ENCODE peak calls at places on chromosomes 13 and 19, in eight cellular contexts. B, W, F, J, P, D, Q and O are unnamed samples.

GRCh38 chr13:19266979-19267378 is 85.4 kb upstream of the TUBA3C start:
- DNase-seq in B (no peak), W (no peak), F (no peak), J (no peak), P (no peak), D (no peak), Q (no peak), O (no peak)

GRCh38 chr13:102608944-102609343 is 12.2 kb downstream of the TPP2 start:
- DNase-seq in B (no peak), W (no peak), F (no peak), J (no peak), P (no peak), D (no peak), Q (no peak), O (no peak)

GRCh38 chr19:32824136-32824835 is 45.3 kb downstream of the SLC7A9 start:
- DNase-seq in B (no peak), W (no peak), F (no peak), J (no peak), P (no peak), D (peak; percentile 28), Q (no peak), O (no peak)

GRCh38 chr13:83765796-83766195 is 116.5 kb downstream of the SLITRK1 start:
- DNase-seq in B (no peak), W (no peak), F (no peak), J (peak; percentile 14), P (no peak), D (peak; percentile 4), Q (no peak), O (no peak)

GRCh38 chr13:113845055-113845454 is 18.8 kb downstream of the GAS6 start:
- DNase-seq in B (no peak), W (no peak), F (no peak), J (no peak), P (no peak), D (no peak), Q (no peak), O (no peak)

GRCh38 chr13:28983661-28984060 is 163.5 kb downstream of the MTUS2 start:
- DNase-seq in B (no peak), W (no peak), F (no peak), J (no peak), P (no peak), D (no peak), Q (no peak), O (no peak)

GRCh38 chr19:36051236-36051635 is 2.8 kb downstream of the THAP8 start:
- DNase-seq in B (no peak), W (no peak), F (no peak), J (no peak), P (no peak), D (no peak), Q (no peak), O (no peak)

GRCh38 chr19:34254552-34255432 is at the start of gene GARRE1:
- DNase-seq in B (peak; percentile 74), W (no peak), F (no peak), J (no peak), P (peak; percentile 62), D (peak; percentile 78), Q (peak; percentile 48), O (peak; percentile 67)

GRCh38 chr19:49513746-49514118 is 1.3 kb downstream of the FCGRT start:
- DNase-seq in B (no peak), W (no peak), F (no peak), J (no peak), P (no peak), D (no peak), Q (no peak), O (no peak)

GRCh38 chr13:48156466-48156865 is 61.6 kb upstream of the MED4 start:
- DNase-seq in B (peak; percentile 62), W (no peak), F (no peak), J (no peak), P (no peak), D (peak; percentile 24), Q (no peak), O (no peak)

GRCh38 chr19:15934332-15935078 is at the start of gene CYP4F11:
- DNase-seq in B (no peak), W (no peak), F (no peak), J (peak; percentile 36), P (no peak), D (peak; percentile 36), Q (no peak), O (no peak)

GRCh38 chr19:15194938-15195337 is 5.9 kb downstream of the NOTCH3 start:
- DNase-seq in B (no peak), W (peak; percentile 59), F (peak; percentile 27), J (no peak), P (peak; percentile 83), D (no peak), Q (no peak), O (peak; percentile 48)

GRCh38 chr19:14405380-14405757 is 13.8 kb downstream of the DDX39A start:
- DNase-seq in B (no peak), W (no peak), F (no peak), J (no peak), P (no peak), D (no peak), Q (peak; percentile 52), O (no peak)

GRCh38 chr13:109569938-109570711 is 216.3 kb downstream of the IRS2 start:
- DNase-seq in B (no peak), W (no peak), F (no peak), J (no peak), P (no peak), D (no peak), Q (no peak), O (no peak)